ENCODE peak calls at places on chromosomes 7 and 10, in nine cellular contexts. V is endothelial cell of umbilical vein, N is Peyer's patch, Z is esophagus squamous epithelium, I is gastrocnemius medialis, G is IMR-90, F is A549, Q is transverse colon, A is adrenal gland. S is an unnamed sample.

GRCh38 chr10:99834410-99834809 is 52.0 kb downstream of the ABCC2 start:
- DNase-seq in A (no peak), I (no peak), Q (no peak), Z (no peak), V (no peak), F (peak), N (no peak), G (peak), S (no peak)

GRCh38 chr7:106346678-106347217 is 62.0 kb upstream of the NAMPT start:
- DNase-seq in I (no peak), V (peak), Q (no peak), A (peak), N (no peak), F (peak), Z (no peak), G (peak), S (peak)

GRCh38 chr7:298375-298702 is 8.4 kb downstream of the FOXL3 start:
- DNase-seq in V (no peak), A (no peak), G (no peak), Q (no peak), I (no peak), F (no peak), N (no peak), Z (no peak), S (peak)

GRCh38 chr7:131400833-131401593 is 73.3 kb downstream of the MKLN1 start:
- DNase-seq in G (peak), V (no peak), Z (no peak), N (no peak), Q (no peak), A (no peak), F (no peak), I (no peak), S (no peak)

GRCh38 chr7:48094861-48095293 is 5.8 kb downstream of the UPP1 start:
- DNase-seq in N (no peak), I (no peak), F (no peak), G (peak), Q (no peak), A (no peak), Z (no peak), V (no peak), S (peak)

GRCh38 chr7:140033036-140033435 is 29.7 kb downstream of the PARP12 start:
- DNase-seq in G (peak), Z (no peak), A (no peak), I (no peak), Q (no peak), V (peak), F (no peak), N (no peak), S (no peak)

GRCh38 chr7:93117852-93118530 is at the start of gene SAMD9:
- DNase-seq in V (peak), A (peak), N (peak), G (peak), F (peak), I (peak), Z (no peak), Q (peak), S (peak)

GRCh38 chr10:59625842-59626522 is 83.7 kb downstream of the SLC16A9 start:
- DNase-seq in Z (no peak), V (peak), I (peak), N (peak), Q (peak), A (peak), F (peak), G (peak), S (no peak)

GRCh38 chr10:90326498-90327267 is 531.2 kb downstream of the HTR7 start:
- DNase-seq in I (no peak), G (peak), A (no peak), N (no peak), Q (no peak), F (no peak), Z (no peak), V (peak), S (no peak)

GRCh38 chr7:95335093-95335492 is 10.8 kb upstream of the PON1 start:
- DNase-seq in Z (no peak), F (no peak), Q (no peak), G (peak), V (no peak), N (no peak), I (no peak), A (no peak), S (no peak)

GRCh38 chr7:137933270-137934017 is 68.4 kb downstream of the CREB3L2 start:
- DNase-seq in I (peak), A (peak), F (no peak), N (no peak), G (peak), Q (no peak), Z (no peak), V (peak), S (peak)

GRCh38 chr7:4129481-4130122 is 552.5 kb upstream of the FOXK1 start:
- DNase-seq in I (no peak), F (no peak), N (no peak), Z (no peak), V (peak), G (no peak), Q (no peak), A (no peak), S (no peak)

GRCh38 chr10:52701647-52702046 is 70.9 kb downstream of the MBL2 start:
- DNase-seq in A (no peak), N (no peak), G (peak), F (no peak), Q (no peak), I (no peak), Z (no peak), V (no peak), S (no peak)

GRCh38 chr7:50620418-50620817 is 55.2 kb upstream of the DDC start:
- DNase-seq in Z (no peak), V (no peak), F (no peak), I (no peak), Q (no peak), A (no peak), N (no peak), G (no peak), S (no peak)

DNA sequence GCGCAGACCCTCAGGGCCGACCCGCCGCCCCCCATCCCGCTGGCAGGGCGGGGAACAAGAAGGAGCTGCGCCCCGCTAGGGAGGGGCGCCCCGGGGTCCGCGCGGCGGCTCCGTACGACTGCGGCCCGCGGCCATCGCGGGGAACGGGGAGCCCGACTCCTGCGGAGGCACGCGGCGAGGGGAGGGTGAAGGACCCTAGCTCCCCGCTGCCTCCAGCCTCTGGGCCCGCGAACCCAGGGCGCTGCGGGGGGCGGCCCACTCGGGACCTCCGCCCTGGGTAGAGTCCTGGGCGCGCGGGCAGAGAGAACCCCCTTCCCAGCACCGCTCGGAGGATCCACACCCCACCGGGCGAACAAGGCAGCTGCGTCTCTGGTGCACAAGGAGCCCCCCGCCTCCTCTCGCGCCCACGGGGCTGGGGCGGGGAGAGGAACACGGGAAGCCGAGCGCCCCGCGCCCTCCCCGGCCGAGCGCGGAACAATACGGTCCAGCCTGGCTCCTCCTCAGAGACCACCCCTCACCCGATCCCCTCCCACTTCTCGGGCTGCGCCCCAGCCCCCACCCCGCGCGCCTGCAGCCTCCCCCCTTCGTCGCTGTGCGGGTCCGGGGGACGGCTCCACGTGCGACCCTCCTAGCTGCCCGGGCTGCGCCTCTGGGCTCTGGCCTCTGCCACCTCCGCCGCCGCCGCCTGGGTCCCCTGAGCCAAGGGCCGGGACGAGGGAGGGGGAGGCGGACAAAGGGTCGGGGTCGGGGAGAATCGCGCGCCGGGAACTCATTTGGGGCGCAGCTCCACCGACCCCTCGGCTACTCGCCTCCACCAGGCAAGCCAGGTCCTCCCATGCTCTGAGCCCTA is at the start of gene WDR86:
- DNase-seq in F (no peak), Z (no peak), G (no peak), A (no peak), V (no peak), N (no peak), I (no peak), Q (no peak), S (no peak)
- H3K4me3 ChIP-seq in F (peak), Z (peak), G (peak), A (no peak), V (no peak), N (peak), I (peak), Q (peak), S (peak)

DNA sequence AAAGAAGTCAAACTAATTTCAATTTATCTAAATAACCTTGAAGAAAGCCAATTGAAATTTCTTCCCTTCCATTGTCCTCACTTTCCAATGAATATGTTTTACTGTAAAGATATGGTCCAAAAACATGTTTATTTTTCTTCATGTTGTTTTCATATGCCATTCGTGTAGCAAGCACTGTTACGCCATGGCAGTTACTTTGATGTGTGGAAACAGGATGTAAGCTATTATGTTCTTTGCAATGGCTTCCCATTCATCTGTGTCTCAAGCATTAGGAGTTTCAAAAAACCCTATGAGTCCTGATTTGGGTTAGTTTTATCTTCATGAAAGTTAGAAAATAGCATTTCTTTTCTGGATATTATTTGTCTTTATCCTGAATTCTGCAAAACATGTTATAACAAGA is 31.0 kb downstream of the GPR141 start:
- DNase-seq in F (no peak), N (no peak), A (no peak), Q (no peak), G (no peak), Z (no peak), V (no peak), I (no peak), S (no peak)
- TF ChIP-seq POLR2A in F (no peak), N (no peak), A (no peak), Q (no peak), G (no peak), Z (no peak), V (no peak), I (no peak), S (no peak)

GRCh38 chr7:11181590-11181989 is 207.9 kb downstream of the PHF14 start:
- DNase-seq in V (no peak), A (no peak), N (no peak), Q (no peak), G (no peak), I (no peak), Z (no peak), F (no peak), S (no peak)
- H3K4me3 ChIP-seq in V (no peak), A (no peak), N (no peak), Q (no peak), G (no peak), I (no peak), Z (no peak), F (no peak), S (no peak)

GRCh38 chr10:104120903-104121484 is 977 bp upstream of the SFR1 start:
- DNase-seq in A (peak), I (peak), V (peak), N (peak), F (peak), Z (peak), G (peak), Q (peak), S (peak)
- TF ChIP-seq POLR2A in A (no peak), I (no peak), V (peak), N (no peak), F (no peak), Z (no peak), G (peak), Q (no peak), S (no peak)

GRCh38 chr10:131907679-131908078 is 6.9 kb downstream of the PPP2R2D start:
- DNase-seq in A (no peak), F (no peak), Z (no peak), I (no peak), G (no peak), N (no peak), V (no peak), Q (no peak), S (no peak)
- H3K4me3 ChIP-seq in A (no peak), F (no peak), Z (no peak), I (no peak), G (no peak), N (no peak), V (no peak), Q (no peak), S (no peak)